ENCODE peak calls at places on chromosomes 11 and 22, in nine cellular contexts. V is CD4-positive, alpha-beta T cell; K is CD8-positive, alpha-beta memory T cell; U is GM23248; I is fibroblast of lung; B is upper lobe of right lung; W is MM.1S; N is neural progenitor cell; A is CD8-positive, alpha-beta T cell. O is an unnamed sample.

GRCh38 chr11:123519055-123519796 is 89.2 kb downstream of the GRAMD1B start:
- DNase-seq in W (no peak), A (no peak), U (peak; percentile 68), V (no peak), B (no peak), I (no peak), N (no peak), K (no peak), O (peak; percentile 9)

GRCh38 chr11:45556851-45557707 is 108.3 kb downstream of the CHST1 start:
- DNase-seq in U (peak; percentile 5), I (peak; percentile 30), W (no peak), K (no peak), N (no peak), V (no peak), A (no peak), B (no peak), O (no peak)

GRCh38 chr11:102293873-102294601 is 23.2 kb upstream of the BIRC3 start:
- DNase-seq in I (peak; percentile 69), K (no peak), A (no peak), N (peak; percentile 41), V (no peak), B (no peak), U (peak; percentile 79), W (peak; percentile 83), O (no peak)

GRCh38 chr22:46896568-46897245 is 134.3 kb downstream of the TBC1D22A start:
- DNase-seq in W (no peak), B (peak; percentile 17), V (no peak), N (no peak), I (no peak), U (no peak), A (no peak), K (no peak), O (no peak)

GRCh38 chr11:469684-470667 is 19.9 kb downstream of the PTDSS2 start:
- DNase-seq in A (no peak), K (no peak), N (no peak), U (peak; percentile 93), B (peak; percentile 79), V (no peak), W (no peak), I (peak; percentile 88), O (peak; percentile 85)

GRCh38 chr11:112037527-112037926 is 12.3 kb downstream of the DLAT start:
- DNase-seq in A (no peak), V (no peak), K (no peak), B (no peak), W (no peak), N (no peak), U (no peak), I (no peak), O (no peak)

GRCh38 chr22:46090631-46091201 is 59.6 kb upstream of the PPARA start:
- DNase-seq in K (no peak), A (no peak), V (no peak), B (peak; percentile 55), I (no peak), N (no peak), U (peak; percentile 95), W (no peak), O (no peak)

GRCh38 chr22:24566899-24567511 is 11.2 kb downstream of the SNRPD3 start:
- DNase-seq in N (no peak), V (no peak), K (no peak), U (peak; percentile 15), I (no peak), B (no peak), W (no peak), A (no peak), O (no peak)

GRCh38 chr11:79708319-79708928 is 267.6 kb upstream of the TENM4 start:
- DNase-seq in A (no peak), I (peak; percentile 73), N (peak; percentile 72), B (no peak), V (no peak), K (no peak), W (peak; percentile 61), U (peak; percentile 43), O (no peak)

GRCh38 chr11:3664032-3664630 is 7.1 kb downstream of the CHRNA10 start:
- DNase-seq in A (no peak), I (no peak), N (no peak), W (no peak), V (no peak), U (no peak), K (no peak), B (no peak), O (no peak)

GRCh38 chr22:44289429-44290171 is 23.2 kb downstream of the SHISAL1 start:
- DNase-seq in W (no peak), K (no peak), I (no peak), V (no peak), A (no peak), N (peak; percentile 56), B (no peak), U (peak; percentile 47), O (no peak)

GRCh38 chr11:13054278-13054677 is 45.2 kb downstream of the RASSF10 start:
- DNase-seq in A (no peak), V (no peak), N (no peak), I (no peak), W (no peak), B (no peak), K (no peak), U (peak; percentile 41), O (no peak)

GRCh38 chr11:196786-197731 is 4.2 kb downstream of the SCGB1C1 start:
- DNase-seq in V (no peak), K (peak; percentile 42), A (no peak), N (no peak), B (peak; percentile 59), W (no peak), I (no peak), U (peak; percentile 37), O (no peak)

GRCh38 chr11:65288706-65289536 is 25.7 kb upstream of the CDC42EP2 start:
- DNase-seq in W (no peak), V (no peak), U (no peak), N (no peak), B (no peak), K (no peak), I (peak; percentile 50), A (no peak), O (peak; percentile 27)

GRCh38 chr11:128927683-128928336 is 14.9 kb downstream of the TP53AIP1 start:
- DNase-seq in A (no peak), V (no peak), I (no peak), U (no peak), W (no peak), N (no peak), K (no peak), B (peak; percentile 62), O (no peak)

GRCh38 chr11:128931066-128931465 is 11.6 kb downstream of the TP53AIP1 start:
- DNase-seq in W (no peak), N (no peak), I (no peak), B (no peak), A (no peak), V (no peak), U (no peak), K (no peak), O (no peak)

GRCh38 chr11:128929991-128930390 is 12.7 kb downstream of the TP53AIP1 start:
- DNase-seq in A (no peak), K (no peak), W (no peak), B (no peak), I (no peak), U (peak; percentile 38), V (no peak), N (no peak), O (no peak)

GRCh38 chr11:128928400-128928799 is 14.3 kb downstream of the TP53AIP1 start:
- DNase-seq in V (no peak), W (peak; percentile 92), K (no peak), U (peak; percentile 28), N (no peak), I (no peak), B (peak; percentile 10), A (no peak), O (no peak)

GRCh38 chr11:128929468-128929867 is 13.2 kb downstream of the TP53AIP1 start:
- DNase-seq in K (no peak), B (no peak), U (no peak), W (no peak), V (no peak), I (no peak), N (no peak), A (no peak), O (no peak)
- H3K27ac ChIP-seq in K (no peak overlapping the region), B (no peak overlapping the region), U (no peak overlapping the region), W (no peak overlapping the region), V (no peak overlapping the region), I (no peak overlapping the region), N (no peak overlapping the region), A (no peak overlapping the region), O (no peak overlapping the region)

DNA sequence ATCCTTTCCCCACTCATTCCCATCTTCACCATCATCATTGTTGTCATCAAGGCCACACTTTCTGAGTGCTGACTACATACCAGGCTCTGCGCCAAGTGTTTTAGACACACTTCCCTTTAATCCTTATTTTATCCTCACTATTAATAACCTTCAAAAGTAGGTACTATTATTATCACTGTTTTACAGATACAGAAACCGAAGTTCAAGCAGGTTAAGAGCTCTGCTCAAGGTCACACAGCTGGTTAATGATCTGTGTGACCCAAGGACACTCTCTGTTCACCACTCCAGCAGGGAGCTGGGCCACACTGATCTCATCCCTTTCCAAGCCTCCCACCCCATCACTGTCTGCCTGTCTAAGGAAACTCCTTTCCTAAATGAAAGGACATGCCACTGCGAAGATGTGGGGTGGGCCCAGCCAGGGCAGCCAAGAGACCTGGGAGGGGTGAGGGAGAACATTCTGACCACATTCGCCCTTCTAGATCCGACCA is 17.2 kb upstream of the TSKU start:
- DNase-seq in A (no peak), W (no peak), U (peak; percentile 54), K (peak; percentile 5), I (no peak), V (no peak), N (no peak), B (no peak), O (no peak)
- H3K27ac ChIP-seq in A (no peak overlapping the region), W (no peak overlapping the region), U (no peak overlapping the region), K (no peak overlapping the region), I (no peak overlapping the region), V (no peak overlapping the region), N (no peak overlapping the region), B (no peak overlapping the region), O (no peak overlapping the region)

GRCh38 chr11:27485930-27486773 is 13.6 kb upstream of the LGR4 start:
- DNase-seq in I (peak; percentile 76), K (no peak), V (peak; percentile 30), W (peak; percentile 60), U (peak; percentile 67), A (no peak), N (peak; percentile 56), B (no peak), O (no peak)
- H3K27ac ChIP-seq in I (no peak overlapping the region), K (no peak overlapping the region), V (no peak overlapping the region), W (no peak overlapping the region), U (no peak overlapping the region), A (no peak overlapping the region), N (no peak overlapping the region), B (no peak overlapping the region), O (no peak overlapping the region)

DNA sequence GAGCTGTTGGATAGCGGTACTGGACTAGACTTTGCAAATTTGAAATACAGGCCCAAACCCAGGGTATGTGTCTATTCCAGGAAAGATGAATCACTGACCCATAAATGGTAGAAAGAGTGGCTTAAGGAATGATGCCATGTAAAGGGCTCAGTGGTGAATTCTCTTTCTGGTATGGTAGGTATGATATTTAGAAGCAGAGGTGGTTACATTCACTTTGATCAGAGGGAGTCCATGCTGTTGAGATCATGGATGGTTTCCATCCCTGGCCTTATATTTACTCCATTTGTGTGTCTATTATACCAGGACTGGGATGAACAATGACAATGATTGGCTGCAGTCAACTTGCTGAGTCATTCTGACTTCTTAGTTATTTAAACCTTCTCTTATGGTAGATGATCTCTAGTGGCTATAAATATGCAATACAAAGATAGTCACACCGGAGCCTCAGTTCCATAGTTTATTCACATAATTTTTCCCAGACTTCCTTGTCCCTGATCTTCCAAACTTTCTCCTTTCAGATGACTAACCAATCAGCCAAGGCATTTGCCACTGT is 419.8 kb upstream of the LRRC4C start:
- DNase-seq in N (no peak), A (no peak), V (no peak), B (no peak), I (no peak), W (no peak), U (peak; percentile 6), K (no peak), O (no peak)
- H3K27ac ChIP-seq in N (no peak overlapping the region), A (no peak overlapping the region), V (no peak overlapping the region), B (no peak overlapping the region), I (no peak overlapping the region), W (no peak overlapping the region), U (no peak overlapping the region), K (no peak overlapping the region), O (no peak overlapping the region)

O was measured in substantia nigra.